ENCODE peak calls at places on chromosomes 4 and X, in nine cellular contexts. O is heart right ventricle; J is NT2/D1; M is AG10803; F is hippocampal formation; Z is SW480; U is CD8-positive, alpha-beta T cell; V is NCI-H524 treated with DMSO at 0.1 percent for 48 hours; P is RWPE2. N is an unnamed sample.

GRCh38 chr4:1956631-1957030 is 52.1 kb downstream of the NELFA start:
- DNase-seq in U (no peak), O (no peak), J (no peak), Z (no peak), F (no peak), V (no peak), P (no peak), M (no peak), N (no peak)

GRCh38 chrX:43277879-43278278 is 378.2 kb upstream of the MAOA start:
- DNase-seq in M (no peak), P (no peak), O (no peak), Z (no peak), F (no peak), J (no peak), V (no peak), U (no peak), N (no peak)

GRCh38 chrX:150546711-150547153 is 21.7 kb upstream of the MTM1 start:
- DNase-seq in F (no peak), Z (no peak), V (no peak), J (no peak), O (no peak), U (peak; percentile 16), P (no peak), M (no peak), N (no peak)

GRCh38 chr4:76148142-76148849 is at the start of gene NUP54:
- DNase-seq in P (peak; percentile 92), U (peak; percentile 92), J (peak; percentile 93), O (peak; percentile 93), M (peak; percentile 91), F (peak; percentile 91), Z (peak; percentile 85), V (peak; percentile 60), N (peak; percentile 94)

GRCh38 chr4:24794111-24794860 is 1.1 kb upstream of the SOD3 start:
- DNase-seq in Z (no peak), F (no peak), P (no peak), J (no peak), U (no peak), V (no peak), O (peak; percentile 32), M (peak; percentile 88), N (no peak)

GRCh38 chrX:153765138-153766079 is 1.4 kb downstream of the PLXNB3 start:
- DNase-seq in F (peak; percentile 89), U (no peak), Z (peak; percentile 47), J (no peak), V (no peak), M (no peak), P (peak; percentile 33), O (no peak), N (no peak)

GRCh38 chr4:13461511-13461910 is 22.6 kb downstream of the RAB28 start:
- DNase-seq in Z (no peak), U (no peak), P (no peak), F (no peak), V (no peak), M (no peak), O (no peak), J (no peak), N (no peak)

GRCh38 chr4:10253765-10254164 is 137.2 kb upstream of the WDR1 start:
- DNase-seq in U (no peak), M (no peak), P (no peak), O (no peak), J (no peak), Z (no peak), V (no peak), F (no peak), N (no peak)

GRCh38 chr4:97153042-97153441 is 990.2 kb downstream of the STPG2 start:
- DNase-seq in F (no peak), J (no peak), O (no peak), V (peak; percentile 0), P (no peak), M (no peak), U (no peak), Z (no peak), N (no peak)

GRCh38 chr4:110442309-110442708 is 33.6 kb upstream of the ENPEP start:
- DNase-seq in U (no peak), V (no peak), P (no peak), F (no peak), O (no peak), Z (no peak), M (no peak), J (no peak), N (no peak)

GRCh38 chrX:17046478-17047097 is 100.1 kb downstream of the REPS2 start:
- DNase-seq in P (no peak), Z (peak; percentile 68), V (peak; percentile 86), M (peak; percentile 61), O (peak; percentile 53), U (peak; percentile 2), J (peak; percentile 65), F (peak; percentile 49), N (no peak)

GRCh38 chr4:23022032-23022431 is 329.3 kb downstream of the GBA3 start:
- DNase-seq in F (no peak), Z (peak; percentile 1), O (no peak), J (no peak), M (peak; percentile 98), V (no peak), U (no peak), P (no peak), N (no peak)

GRCh38 chr4:68077737-68078136 is 51.9 kb downstream of the TMPRSS11F start:
- DNase-seq in Z (no peak), U (no peak), J (no peak), F (no peak), M (no peak), O (no peak), P (no peak), V (no peak), N (no peak)

GRCh38 chr4:180790471-180790870 is 1452.7 kb upstream of the TENM3 start:
- DNase-seq in J (no peak), F (no peak), V (no peak), Z (no peak), M (no peak), U (no peak), O (no peak), P (no peak), N (no peak)

GRCh38 chr4:150625033-150625432 is 43.1 kb downstream of the MAB21L2 start:
- DNase-seq in U (no peak), P (no peak), V (no peak), J (no peak), O (no peak), Z (no peak), F (no peak), M (peak; percentile 1), N (no peak)

GRCh38 chr4:138910914-138911336 is 104.7 kb upstream of the NOCT start:
- DNase-seq in P (peak; percentile 77), M (peak; percentile 76), Z (peak; percentile 54), F (peak; percentile 82), U (no peak), O (peak; percentile 79), V (no peak), J (peak; percentile 80), N (peak; percentile 72)

GRCh38 chrX:22577181-22577580 is 304.5 kb downstream of the CBLL2 start:
- DNase-seq in M (peak; percentile 52), Z (no peak), O (no peak), U (no peak), V (no peak), J (no peak), P (no peak), F (no peak), N (no peak)

GRCh38 chrX:130165181-130165702 is 399 bp downstream of the AIFM1 start:
- DNase-seq in F (no peak), V (peak; percentile 14), U (peak; percentile 4), Z (no peak), J (no peak), O (no peak), P (no peak), M (peak; percentile 47), N (no peak)

GRCh38 chrX:66046612-66047235 is 6.8 kb upstream of the VSIG4 start:
- DNase-seq in U (no peak), V (no peak), O (no peak), M (no peak), Z (no peak), J (no peak), F (no peak), P (no peak), N (no peak)

GRCh38 chrX:13101439-13102139 is 57.2 kb upstream of the FAM9C start:
- DNase-seq in F (no peak), J (no peak), M (peak; percentile 85), U (peak; percentile 28), O (peak; percentile 81), Z (peak; percentile 90), V (no peak), P (peak; percentile 73), N (no peak)

GRCh38 chrX:153412746-153413720 is 1.8 kb downstream of the ZFP92 start:
- DNase-seq in J (no peak), U (no peak), Z (no peak), M (no peak), O (no peak), F (no peak), V (no peak), P (no peak), N (no peak)

GRCh38 chrX:19848110-19848509 is 39.3 kb downstream of the SH3KBP1 start:
- DNase-seq in U (no peak), J (no peak), M (no peak), F (no peak), P (no peak), Z (no peak), V (no peak), O (no peak), N (no peak)

GRCh38 chr4:13329963-13330362 is 154.2 kb downstream of the RAB28 start:
- DNase-seq in U (no peak), P (no peak), F (no peak), Z (no peak), M (peak; percentile 69), J (no peak), V (no peak), O (no peak), N (no peak)

GRCh38 chr4:155025762-155026457 is 182.5 kb upstream of the NPY2R start:
- DNase-seq in V (no peak), P (no peak), Z (no peak), F (peak; percentile 4), U (no peak), M (no peak), J (peak; percentile 43), O (peak; percentile 6), N (no peak)

GRCh38 chr4:147247577-147247976 is 233.3 kb upstream of the EDNRA start:
- DNase-seq in P (no peak), V (no peak), O (no peak), M (peak; percentile 11), J (no peak), Z (no peak), F (no peak), U (no peak), N (no peak)

GRCh38 chr4:74793757-74794340 is 474 bp downstream of the BTC start:
- DNase-seq in V (peak; percentile 22), F (no peak), J (peak; percentile 49), Z (peak; percentile 83), O (peak; percentile 9), U (no peak), P (peak; percentile 55), M (no peak), N (peak; percentile 71)

GRCh38 chrX:140507982-140508305 is 3.1 kb upstream of the SOX3 start:
- DNase-seq in V (no peak), P (no peak), U (no peak), M (no peak), F (peak; percentile 23), J (peak; percentile 54), Z (no peak), O (no peak), N (no peak)

GRCh38 chrX:147916375-147916968 is 4.8 kb downstream of the FMR1 start:
- DNase-seq in M (no peak), V (no peak), O (no peak), J (no peak), U (no peak), Z (no peak), F (no peak), P (no peak), N (no peak)

GRCh38 chr4:165580379-165580905 is 201.6 kb downstream of the CPE start:
- DNase-seq in J (no peak), O (peak; percentile 10), V (no peak), Z (no peak), P (peak; percentile 79), U (no peak), F (no peak), M (peak; percentile 50), N (no peak)

GRCh38 chr4:121764702-121765367 is at the start of gene SMIM43:
- DNase-seq in M (peak; percentile 17), J (peak; percentile 13), V (no peak), F (no peak), U (no peak), P (no peak), Z (no peak), O (no peak), N (no peak)

GRCh38 chr4:139655116-139655515 is 10.5 kb upstream of the MGST2 start:
- DNase-seq in U (no peak), M (peak; percentile 72), J (no peak), F (peak; percentile 3), O (no peak), V (no peak), P (no peak), Z (peak; percentile 27), N (no peak)